ENCODE peak calls at places on chromosomes 3 and 15, in eight cellular contexts. S, U, C, H, P, I, W and V are unnamed samples.
A peak's percentile ranks its signal among the peaks of the same experiment; 100 is the strongest.

GRCh38 chr3:149332227-149332765 is 1.1 kb downstream of the TM4SF18 start:
- DNase-seq in S (no peak), U (no peak), C (no peak), H (no peak), P (no peak), I (no peak), W (no peak), V (peak; percentile 50)

GRCh38 chr3:168325684-168326083 is 230.0 kb upstream of the GOLIM4 start:
- DNase-seq in S (no peak), U (no peak), C (no peak), H (no peak), P (no peak), I (no peak), W (no peak), V (no peak)

GRCh38 chr15:72782274-72782992 is 1.1 kb downstream of the ADPGK start:
- DNase-seq in S (no peak), U (no peak), C (no peak), H (no peak), P (no peak), I (no peak), W (no peak), V (no peak)

GRCh38 chr3:19016846-19017245 is 131.5 kb upstream of the KCNH8 start:
- DNase-seq in S (no peak), U (no peak), C (no peak), H (no peak), P (no peak), I (no peak), W (no peak), V (no peak)

GRCh38 chr3:118011910-118012309 is 1022.7 kb downstream of the IGSF11 start:
- DNase-seq in S (no peak), U (no peak), C (no peak), H (no peak), P (no peak), I (no peak), W (no peak), V (no peak)

GRCh38 chr15:67717776-67718175 is 107.5 kb upstream of the SKOR1 start:
- DNase-seq in S (no peak), U (no peak), C (no peak), H (no peak), P (no peak), I (peak; percentile 5), W (no peak), V (no peak)

GRCh38 chr3:107662109-107662477 is 139.3 kb downstream of the BBX start:
- DNase-seq in S (no peak), U (peak; percentile 37), C (peak; percentile 79), H (no peak), P (peak; percentile 80), I (peak; percentile 78), W (no peak), V (peak; percentile 70)

GRCh38 chr3:110774496-110775265 is 296.9 kb upstream of the NECTIN3 start:
- DNase-seq in S (no peak), U (no peak), C (peak; percentile 68), H (no peak), P (peak; percentile 17), I (no peak), W (no peak), V (no peak)

GRCh38 chr3:12553921-12554391 is 2.9 kb upstream of the MKRN2 start:
- DNase-seq in S (peak; percentile 63), U (no peak), C (peak; percentile 18), H (peak; percentile 35), P (peak; percentile 29), I (peak; percentile 47), W (no peak), V (no peak)

GRCh38 chr15:74589826-74590225 is 25.8 kb upstream of the CLK3 start:
- DNase-seq in S (no peak), U (no peak), C (no peak), H (no peak), P (peak; percentile 37), I (peak; percentile 10), W (no peak), V (no peak)

GRCh38 chr15:93428135-93428534 is 339.1 kb upstream of the RGMA start:
- DNase-seq in S (no peak), U (no peak), C (no peak), H (no peak), P (no peak), I (no peak), W (no peak), V (no peak)

GRCh38 chr3:12350151-12350813 is 61.4 kb downstream of the PPARG start:
- DNase-seq in S (no peak), U (peak; percentile 70), C (peak; percentile 62), H (peak; percentile 56), P (peak; percentile 93), I (peak; percentile 8), W (no peak), V (peak; percentile 48)

GRCh38 chr3:96813820-96814580 is 394 bp upstream of the EPHA6 start:
- DNase-seq in S (peak; percentile 78), U (peak; percentile 25), C (peak; percentile 36), H (no peak), P (peak; percentile 44), I (peak; percentile 35), W (peak; percentile 64), V (peak; percentile 57)

GRCh38 chr15:98737122-98737521 is 88.8 kb downstream of the IGF1R start:
- DNase-seq in S (no peak), U (no peak), C (no peak), H (no peak), P (no peak), I (no peak), W (no peak), V (no peak)

GRCh38 chr15:76979996-76980520 is 14.9 kb upstream of the PSTPIP1 start:
- DNase-seq in S (no peak), U (no peak), C (no peak), H (no peak), P (no peak), I (no peak), W (no peak), V (no peak)

GRCh38 chr15:76982356-76982755 is 12.6 kb upstream of the PSTPIP1 start:
- DNase-seq in S (no peak), U (no peak), C (no peak), H (no peak), P (no peak), I (no peak), W (no peak), V (no peak)

GRCh38 chr15:76979331-76979925 is 15.5 kb upstream of the PSTPIP1 start:
- DNase-seq in S (no peak), U (no peak), C (no peak), H (no peak), P (no peak), I (no peak), W (no peak), V (no peak)

GRCh38 chr15:76983588-76984379 is 11.1 kb upstream of the PSTPIP1 start:
- DNase-seq in S (no peak), U (no peak), C (no peak), H (no peak), P (no peak), I (no peak), W (no peak), V (no peak)

DNA sequence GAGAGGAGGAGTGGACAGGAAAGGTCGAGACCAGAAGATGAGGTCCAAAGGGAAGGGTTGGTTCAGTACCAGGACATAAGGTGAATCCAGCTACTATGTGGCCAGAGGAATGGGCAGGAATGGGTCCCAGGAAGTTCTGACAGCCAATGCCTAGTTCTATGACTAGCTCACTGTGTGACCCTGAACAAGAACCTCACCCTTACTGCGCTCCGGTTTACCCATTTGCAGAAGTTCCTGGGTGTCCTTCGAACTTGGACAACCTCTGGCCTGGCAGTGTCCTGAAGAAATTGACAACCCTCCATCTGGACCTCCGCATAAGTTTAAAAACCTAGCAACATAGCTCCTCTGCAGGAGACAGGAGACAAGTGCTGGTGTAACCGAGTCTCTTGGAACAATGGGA is 12.2 kb upstream of the PSTPIP1 start:
- DNase-seq in S (no peak), U (no peak), C (no peak), H (no peak), P (no peak), I (no peak), W (no peak), V (no peak)
- TF ChIP-seq CTCF in S (no peak), U (no peak), C (no peak), H (no peak), P (no peak), I (no peak), W (no peak), V (no peak)

GRCh38 chr15:85749261-85750151 is 45.2 kb downstream of the KLHL25 start:
- DNase-seq in S (no peak), U (no peak), C (no peak), H (no peak), P (no peak), I (peak; percentile 47), W (no peak), V (no peak)
- H3K4me3 ChIP-seq in S (no peak overlapping the region), U (no peak overlapping the region), C (no peak overlapping the region), H (no peak overlapping the region), P (no peak overlapping the region), I (peak overlapping the region; percentile 32), W (no peak overlapping the region), V (no peak overlapping the region)

DNA sequence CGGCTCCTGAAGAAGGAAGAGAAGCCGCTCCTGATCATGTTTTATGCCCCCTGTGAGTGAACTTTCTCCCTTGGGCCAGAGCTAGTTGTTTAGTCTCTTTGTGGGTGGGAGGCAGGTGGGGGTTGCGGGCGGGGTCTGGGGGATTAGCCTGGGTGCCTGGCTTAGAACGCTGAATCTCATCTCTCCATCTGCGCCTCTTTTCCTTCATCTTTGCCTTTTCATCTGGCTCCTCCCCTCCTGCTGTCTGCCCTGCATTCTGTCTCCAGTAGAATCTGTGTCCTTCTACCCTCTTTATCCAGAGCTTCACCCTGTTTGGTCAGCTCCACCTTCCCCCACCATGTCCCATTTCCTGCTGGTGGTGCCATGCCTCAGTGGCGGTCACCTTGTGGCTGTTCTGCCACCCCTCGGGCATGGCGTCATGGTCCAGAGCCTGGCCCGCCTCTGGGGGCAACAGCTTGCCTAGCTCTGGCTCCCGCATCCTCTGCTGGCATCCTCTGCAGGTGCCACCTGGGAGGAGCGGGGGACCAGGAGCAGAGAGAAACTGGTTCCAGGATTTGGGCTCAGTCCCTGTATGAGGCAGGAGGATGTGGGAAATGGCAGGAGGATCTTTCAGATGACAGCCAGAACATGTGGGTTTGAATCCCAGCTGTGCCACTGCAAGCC is 44.3 kb downstream of the PDIA5 start:
- DNase-seq in S (no peak), U (no peak), C (no peak), H (no peak), P (no peak), I (no peak), W (no peak), V (no peak)
- TF ChIP-seq CTCF in S (no peak), U (no peak), C (no peak), H (no peak), P (no peak), I (no peak), W (no peak), V (no peak)

GRCh38 chr3:31050296-31050695 is 155.8 kb upstream of the GADL1 start:
- DNase-seq in S (no peak), U (no peak), C (no peak), H (no peak), P (no peak), I (no peak), W (no peak), V (no peak)

GRCh38 chr3:31053299-31053698 is 158.8 kb upstream of the GADL1 start:
- DNase-seq in S (peak; percentile 11), U (no peak), C (no peak), H (no peak), P (no peak), I (no peak), W (no peak), V (no peak)

GRCh38 chr3:31048143-31048542 is 153.7 kb upstream of the GADL1 start:
- DNase-seq in S (no peak), U (no peak), C (no peak), H (no peak), P (no peak), I (no peak), W (no peak), V (no peak)

GRCh38 chr3:31054032-31054431 is 159.6 kb upstream of the GADL1 start:
- DNase-seq in S (peak; percentile 1), U (no peak), C (no peak), H (no peak), P (no peak), I (no peak), W (no peak), V (peak; percentile 49)

GRCh38 chr3:31051226-31051625 is 156.8 kb upstream of the GADL1 start:
- DNase-seq in S (no peak), U (no peak), C (no peak), H (no peak), P (no peak), I (no peak), W (no peak), V (no peak)
- H3K4me3 ChIP-seq in S (no peak overlapping the region), U (no peak overlapping the region), C (no peak overlapping the region), H (no peak overlapping the region), P (no peak overlapping the region), I (no peak overlapping the region), W (no peak overlapping the region), V (no peak overlapping the region)